ENCODE peak calls at places on chromosomes 1 and 21, in five cellular contexts. A is A549, J is K562, I is GM12878, Z is HepG2. H is an unnamed sample.

GRCh38 chr1:93029317-93029716 is 49.8 kb upstream of the MTF2 start:
- DNase-seq in A (no peak), J (no peak), I (peak; percentile 43), Z (no peak), H (no peak)

GRCh38 chr1:233641029-233641428 is 27.1 kb downstream of the KCNK1 start:
- DNase-seq in A (no peak), J (no peak), I (no peak), Z (no peak), H (no peak)

GRCh38 chr1:18869847-18870246 is 10.4 kb upstream of the TAS1R2 start:
- DNase-seq in A (no peak), J (no peak), I (no peak), Z (no peak), H (no peak)

GRCh38 chr1:28509705-28510349 is 4.0 kb downstream of the RCC1 start:
- DNase-seq in A (no peak), J (no peak), I (no peak), Z (no peak), H (no peak)

GRCh38 chr1:155110381-155110780 is 17.3 kb upstream of the EFNA1 start:
- DNase-seq in A (no peak), J (no peak), I (no peak), Z (no peak), H (no peak)

GRCh38 chr1:153368477-153368876 is 6.9 kb downstream of the S100A12 start:
- DNase-seq in A (no peak), J (no peak), I (no peak), Z (no peak), H (no peak)

GRCh38 chr1:95994643-95995042 is 726.9 kb upstream of the PTBP2 start:
- DNase-seq in A (no peak), J (no peak), I (no peak), Z (no peak), H (no peak)

GRCh38 chr1:5416518-5416917 is 575.7 kb downstream of the NPHP4 start:
- DNase-seq in A (no peak), J (no peak), I (no peak), Z (no peak), H (no peak)

GRCh38 chr21:34526618-34527290 is 14.7 kb upstream of the KCNE1 start:
- DNase-seq in A (peak; percentile 93), J (no peak), I (no peak), Z (peak; percentile 96), H (peak; percentile 99)

GRCh38 chr1:8966606-8967005 is 20.9 kb downstream of the CA6 start:
- DNase-seq in A (no peak), J (no peak), I (no peak), Z (no peak), H (no peak)

DNA sequence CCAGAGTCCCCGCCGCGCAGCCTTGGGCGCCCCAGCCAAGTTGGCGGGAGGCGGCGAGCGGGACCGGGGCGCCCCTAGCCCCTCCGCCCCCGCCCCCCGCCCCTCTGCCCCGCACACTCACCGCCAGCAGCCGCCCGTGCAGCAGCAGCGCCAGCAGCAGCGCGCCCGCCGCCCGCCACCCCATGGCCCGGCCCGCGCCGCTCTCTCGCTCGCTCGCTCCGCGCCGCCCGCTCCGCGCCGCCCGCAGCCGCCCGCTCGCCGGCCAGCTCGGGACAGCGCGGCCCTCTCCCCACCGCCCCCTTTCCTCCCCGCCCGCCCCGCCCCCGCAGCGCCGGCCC is at the start of gene HSPG2:
- DNase-seq in A (no peak), J (no peak), I (no peak), Z (no peak), H (no peak)
- H3K27ac ChIP-seq in A (peak within 1 kb of the TSS; percentile 98), J (peak within 1 kb of the TSS; percentile 64), I (no peak within 1 kb of the TSS), Z (peak within 1 kb of the TSS; percentile 58), H (peak within 1 kb of the TSS; percentile 98)

GRCh38 chr1:161218301-161219077 is 3.4 kb downstream of the FCER1G start:
- DNase-seq in A (no peak), J (no peak), I (no peak), Z (peak; percentile 88), H (no peak)

GRCh38 chr1:161219078-161219892 is 4.1 kb downstream of the APOA2 start:
- DNase-seq in A (no peak), J (no peak), I (no peak), Z (peak; percentile 45), H (no peak)

GRCh38 chr1:161217831-161218230 is 2.7 kb downstream of the FCER1G start:
- DNase-seq in A (no peak), J (no peak), I (no peak), Z (no peak), H (no peak)

GRCh38 chr1:161215079-161215478 is at the start of gene FCER1G:
- DNase-seq in A (no peak), J (no peak), I (no peak), Z (no peak), H (no peak)

GRCh38 chr1:161216945-161217712 is 2.0 kb downstream of the FCER1G start:
- DNase-seq in A (no peak), J (no peak), I (peak; percentile 92), Z (peak; percentile 59), H (no peak)
- TF ChIP-seq MYC in A (no peak), J (no peak), I (no peak), Z (no peak), H (no peak)

DNA sequence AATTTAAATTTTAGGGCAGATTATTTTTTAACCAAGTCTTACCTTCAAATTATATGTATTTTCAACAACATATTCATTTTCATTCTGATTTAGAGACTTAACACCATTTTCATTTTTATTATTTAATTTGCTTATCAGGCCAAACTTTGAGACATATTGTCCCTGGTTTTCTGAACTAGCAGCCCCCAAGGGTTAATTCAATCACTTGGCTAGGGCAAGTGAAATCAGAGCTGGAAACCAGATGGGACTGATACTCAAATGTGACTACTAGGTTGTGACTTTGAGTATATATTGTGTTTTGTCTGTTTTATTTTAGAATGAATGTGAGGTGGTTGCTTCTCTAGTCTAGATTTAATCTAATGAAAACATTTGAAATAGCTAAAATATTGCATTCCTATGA is 198.9 kb upstream of the PTGFR start:
- DNase-seq in A (no peak), J (no peak), I (no peak), Z (no peak), H (no peak)
- TF ChIP-seq MAX in A (no peak), J (no peak), I (no peak), Z (no peak), H (no peak)

GRCh38 chr1:55420021-55420420 is 204.9 kb upstream of the USP24 start:
- DNase-seq in A (no peak), J (no peak), I (no peak), Z (no peak), H (no peak)
- H3K27ac ChIP-seq in A (no peak overlapping the region), J (no peak overlapping the region), I (no peak overlapping the region), Z (no peak overlapping the region), H (no peak overlapping the region)

DNA sequence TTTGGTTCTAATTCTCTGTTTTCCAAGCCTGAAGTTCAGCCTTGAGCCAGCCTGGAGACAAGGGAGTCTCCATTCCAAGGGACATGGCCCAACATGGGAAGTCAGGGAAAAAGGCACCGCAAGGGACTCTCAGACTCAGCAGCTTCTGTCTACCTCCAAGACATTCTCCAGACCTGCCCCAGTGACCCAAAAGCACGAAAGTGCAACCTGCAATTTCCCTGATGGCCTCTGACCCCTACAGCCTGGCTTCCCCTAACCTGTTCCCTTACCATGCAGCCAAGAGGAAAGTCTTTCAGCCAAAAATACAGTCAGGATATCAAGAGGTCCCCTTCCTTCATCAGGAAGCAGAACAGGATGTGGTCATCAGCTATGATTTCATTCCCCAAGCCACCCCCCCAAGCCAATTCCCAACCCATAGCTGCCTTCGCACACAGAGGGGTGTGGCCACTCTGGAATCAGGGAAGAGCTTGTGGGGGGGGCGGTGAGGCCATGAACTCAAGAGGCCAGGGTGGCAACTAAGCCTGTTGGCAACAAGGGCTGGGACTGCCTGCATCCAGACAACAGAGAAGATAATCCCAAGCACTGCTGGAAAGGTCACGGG is 59.2 kb downstream of the TIAM1 start:
- DNase-seq in A (no peak), J (no peak), I (no peak), Z (no peak), H (no peak)
- TF ChIP-seq MYC in A (no peak), J (no peak), I (no peak), Z (no peak), H (no peak)

DNA sequence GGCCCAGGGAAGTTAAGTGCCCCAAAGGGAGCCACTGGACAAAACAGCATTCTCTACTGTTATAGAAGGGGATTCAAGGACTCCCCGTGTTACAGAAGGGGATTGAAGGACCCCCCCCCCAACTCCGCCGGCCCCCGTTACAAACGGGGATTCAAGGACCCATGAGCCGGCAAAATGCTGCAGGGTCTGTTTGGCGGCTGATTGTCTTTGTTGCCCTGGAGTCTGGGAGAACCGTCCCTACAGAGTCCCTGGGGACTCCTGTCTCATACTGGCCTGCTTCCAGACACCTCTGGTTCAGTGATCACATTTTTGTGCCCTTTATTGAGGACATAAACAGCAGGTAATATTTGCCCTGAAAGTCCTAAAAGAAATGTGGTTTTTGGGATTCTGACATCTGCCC is 96.4 kb downstream of the SYF2 start:
- DNase-seq in A (no peak), J (no peak), I (no peak), Z (no peak), H (no peak)
- TF ChIP-seq MAX in A (no peak), J (no peak), I (no peak), Z (no peak), H (no peak)

DNA sequence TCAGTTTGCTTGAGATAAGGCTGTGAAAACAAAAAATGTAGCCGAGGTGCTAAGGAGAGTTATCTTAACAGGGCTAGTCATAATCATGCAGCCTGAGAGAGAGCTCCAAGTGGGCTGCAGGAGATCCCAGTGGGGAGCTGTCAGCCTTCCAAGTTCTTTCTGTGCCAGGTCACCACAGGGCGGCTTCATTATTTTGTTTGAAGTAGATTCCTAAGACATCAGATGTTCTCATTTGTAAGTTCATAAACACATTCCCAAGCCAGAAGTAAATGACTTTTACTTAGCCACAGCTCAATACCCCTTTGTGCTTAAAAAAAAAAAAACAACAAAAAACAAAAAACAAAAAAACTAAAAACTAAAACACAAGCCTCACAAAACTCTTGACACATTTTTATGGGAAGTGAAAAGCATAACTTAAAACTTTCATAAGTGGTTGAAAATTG is 8.5 kb downstream of the CDC14A start:
- DNase-seq in A (no peak), J (peak; percentile 42), I (no peak), Z (no peak), H (peak; percentile 75)
- H3K27ac ChIP-seq in A (no peak overlapping the region), J (peak overlapping the region; percentile 61), I (no peak overlapping the region), Z (no peak overlapping the region), H (no peak overlapping the region)

H was measured in endothelial cell of umbilical vein.